ENCODE peak calls at places on chromosomes 4 and X, in six cellular contexts. N, T, G, J, P and E are unnamed samples.

GRCh38 chr4:108416831-108417230 is 203.5 kb upstream of the RPL34 start:
- DNase-seq in G (no peak), N (no peak), P (no peak), T (no peak), J (no peak), E (no peak)

GRCh38 chrX:85020216-85020615 is 16.5 kb downstream of the APOOL start:
- DNase-seq in G (no peak), N (no peak), T (no peak), P (peak), J (no peak), E (no peak)

GRCh38 chr4:150581611-150582010 is 340 bp upstream of the MAB21L2 start:
- DNase-seq in G (no peak), P (no peak), N (peak), J (no peak), T (no peak), E (no peak)

GRCh38 chr4:173181769-173182374 is 13.3 kb downstream of the GALNT7 start:
- DNase-seq in P (no peak), N (peak), G (peak), J (no peak), T (no peak), E (no peak)

GRCh38 chrX:47313056-47313455 is 57.3 kb upstream of the ZNF157 start:
- DNase-seq in N (no peak), T (no peak), G (no peak), J (no peak), P (no peak), E (no peak)

GRCh38 chrX:118847676-118848075 is 24.1 kb downstream of the ZCCHC12 start:
- DNase-seq in J (no peak), G (peak), P (peak), T (peak), N (peak), E (peak)

GRCh38 chr4:26238782-26239647 is 81.8 kb upstream of the RBPJ start:
- DNase-seq in T (no peak), J (no peak), N (peak), G (no peak), P (peak), E (no peak)

GRCh38 chrX:84320606-84321005 is 132.6 kb upstream of the RPS6KA6 start:
- DNase-seq in J (no peak), T (no peak), G (no peak), P (no peak), N (peak), E (no peak)

GRCh38 chr4:188660796-188661195 is 521.6 kb downstream of the TRIML1 start:
- DNase-seq in G (no peak), T (no peak), P (no peak), J (no peak), N (no peak), E (no peak)

GRCh38 chr4:75180790-75181776 is 248.2 kb downstream of the PARM1 start:
- DNase-seq in G (peak), N (no peak), T (no peak), P (no peak), J (peak), E (peak)

GRCh38 chr4:15131551-15131950 is 129.3 kb downstream of the CPEB2 start:
- DNase-seq in G (peak), N (no peak), T (no peak), P (peak), J (no peak), E (no peak)

GRCh38 chr4:164207460-164207859 is 546.5 kb upstream of the SMIM31 start:
- DNase-seq in P (no peak), G (no peak), J (no peak), N (no peak), T (no peak), E (no peak)

GRCh38 chrX:10677490-10677889 is 57.1 kb upstream of the MID1 start:
- DNase-seq in T (no peak), G (no peak), N (no peak), P (no peak), J (no peak), E (no peak)

GRCh38 chr4:147714575-147715401 is 17.1 kb upstream of the ARHGAP10 start:
- DNase-seq in N (peak), J (no peak), T (no peak), P (no peak), G (no peak), E (no peak)

GRCh38 chr4:85779165-85779564 is 304.2 kb downstream of the ARHGAP24 start:
- DNase-seq in J (no peak), T (no peak), N (peak), P (no peak), G (no peak), E (no peak)
- TF ChIP-seq BHLHE40 in J (no peak), T (no peak), N (no peak), P (no peak), G (no peak), E (no peak)

DNA sequence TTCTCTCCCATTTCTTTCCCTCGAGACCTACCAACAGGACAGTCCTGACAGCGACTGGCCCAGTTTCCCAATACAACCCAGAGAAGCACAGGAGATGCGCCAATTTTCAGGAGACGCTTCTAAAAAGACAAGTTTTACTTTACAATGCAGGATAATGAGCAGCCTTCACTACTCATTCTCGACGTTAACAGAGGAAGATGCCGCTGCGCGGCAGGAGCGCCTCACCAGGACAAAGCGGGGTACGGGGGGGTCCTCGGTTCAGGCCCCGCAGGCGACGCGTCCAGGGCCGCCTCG is 689 bp downstream of the BCLAF3 start:
- DNase-seq in J (no peak), N (no peak), T (no peak), G (no peak), P (no peak), E (no peak)
- TF ChIP-seq BHLHE40 in J (no peak), N (no peak), T (no peak), G (no peak), P (no peak), E (no peak)

DNA sequence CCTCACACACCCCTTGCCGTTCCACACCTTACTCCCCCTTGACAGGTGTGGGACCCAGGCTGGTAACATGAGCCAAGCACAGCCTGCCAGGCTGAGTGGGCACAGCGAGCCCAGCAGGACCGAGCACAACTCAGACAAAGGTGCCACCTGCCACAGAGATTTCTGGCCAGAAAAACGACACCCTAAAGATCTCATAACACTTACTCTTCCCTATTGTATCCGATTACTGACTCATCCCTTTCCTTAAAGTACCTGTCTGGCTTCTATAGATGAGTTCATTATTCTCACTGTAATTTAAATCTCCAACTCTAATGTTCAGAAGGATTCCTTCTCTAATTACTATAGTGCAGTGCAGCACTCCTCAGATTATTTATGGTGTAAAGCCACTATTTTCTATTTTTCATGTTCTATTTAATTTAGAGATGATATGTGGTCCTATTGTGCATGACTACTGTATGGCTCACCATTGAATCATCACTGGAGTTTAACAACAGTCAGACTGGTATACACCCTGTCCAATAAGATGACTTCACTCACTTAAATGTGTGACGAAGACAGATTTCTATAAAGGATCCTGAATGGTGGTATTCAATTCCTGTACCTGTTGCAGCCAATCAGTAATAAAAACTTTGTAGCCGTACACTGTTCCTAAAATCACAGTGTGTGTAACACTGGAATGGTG is 7.6 kb upstream of the SYTL5 start:
- DNase-seq in J (no peak), G (no peak), P (no peak), T (no peak), N (peak), E (no peak)
- TF ChIP-seq BHLHE40 in J (no peak), G (no peak), P (no peak), T (no peak), N (no peak), E (no peak)

GRCh38 chr4:142850478-142850877 is 4.4 kb upstream of the INPP4B start:
- DNase-seq in N (no peak), T (peak), J (no peak), G (peak), P (no peak), E (no peak)
- TF ChIP-seq BHLHE40 in N (no peak), T (no peak), J (no peak), G (no peak), P (no peak), E (no peak)

DNA sequence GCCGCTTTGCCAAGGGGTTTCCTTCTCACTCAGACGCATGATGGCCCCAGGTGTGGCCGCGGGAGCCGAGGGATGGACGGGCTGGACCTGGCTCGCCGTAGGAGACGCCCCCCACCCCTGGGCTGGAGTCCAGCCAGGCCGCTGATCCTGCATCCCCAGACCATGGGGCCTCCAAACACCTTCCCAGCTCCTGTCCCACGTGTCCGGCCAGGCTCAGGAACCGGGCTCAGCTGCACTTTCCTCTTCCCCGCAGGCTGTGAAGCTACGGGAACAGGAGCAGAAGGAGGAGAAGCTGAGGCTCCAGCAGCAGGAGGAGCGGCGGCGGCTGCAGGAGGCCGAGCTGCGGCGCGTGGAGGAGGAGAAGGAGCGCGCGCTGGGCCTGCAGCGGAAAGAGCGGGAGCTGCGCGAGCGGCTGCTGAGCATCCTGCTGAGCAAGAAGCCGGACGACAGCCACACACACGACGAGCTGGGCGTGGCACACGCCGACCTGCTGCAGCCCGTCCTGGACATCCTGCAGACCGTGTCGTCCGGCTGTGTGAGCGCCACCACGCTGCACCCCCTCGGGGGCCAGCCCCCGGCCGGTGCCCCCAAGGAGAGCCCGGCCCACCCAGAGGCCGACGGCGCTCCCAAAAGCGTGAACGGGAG is 9.1 kb downstream of the AKAP17A start:
- DNase-seq in J (no peak), P (no peak), T (no peak), N (no peak), G (no peak), E (no peak)
- TF ChIP-seq BHLHE40 in J (no peak), P (no peak), T (no peak), N (no peak), G (no peak), E (no peak)

GRCh38 chr4:151991884-151992166 is 231.0 kb upstream of the GATB start:
- DNase-seq in P (no peak), J (no peak), G (no peak), T (no peak), N (no peak), E (no peak)

GRCh38 chr4:151992755-151993154 is 231.9 kb upstream of the GATB start:
- DNase-seq in G (no peak), N (no peak), P (no peak), J (no peak), T (no peak), E (no peak)

GRCh38 chr4:151991001-151991883 is 230.4 kb upstream of the GATB start:
- DNase-seq in T (no peak), G (no peak), P (no peak), N (no peak), J (no peak), E (no peak)

GRCh38 chr4:151992301-151992700 is 231.5 kb upstream of the GATB start:
- DNase-seq in T (no peak), J (no peak), P (no peak), N (no peak), G (no peak), E (no peak)

DNA sequence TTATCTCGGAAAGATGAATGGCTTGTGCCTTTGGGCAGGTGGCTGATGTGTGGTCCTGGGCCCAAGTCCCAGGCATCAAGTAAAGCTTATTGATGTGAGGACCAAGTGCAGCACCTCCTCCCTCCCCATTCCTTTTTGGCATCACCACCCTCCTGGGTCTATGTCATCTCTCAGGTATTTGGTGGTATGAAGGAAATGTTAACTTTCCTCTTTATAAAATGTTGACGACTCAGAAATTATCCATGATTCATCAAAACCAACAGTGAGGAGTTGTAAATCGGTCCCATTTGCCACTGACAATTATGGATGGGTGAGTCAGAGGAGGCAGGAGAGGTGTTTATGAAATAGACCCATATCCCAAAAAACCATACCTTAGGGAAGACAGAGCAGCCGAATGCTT is 229.4 kb upstream of the GATB start:
- DNase-seq in T (no peak), G (peak), P (no peak), J (no peak), N (peak), E (no peak)
- TF ChIP-seq BHLHE40 in T (no peak), G (no peak), P (no peak), J (no peak), N (no peak), E (no peak)

DNA sequence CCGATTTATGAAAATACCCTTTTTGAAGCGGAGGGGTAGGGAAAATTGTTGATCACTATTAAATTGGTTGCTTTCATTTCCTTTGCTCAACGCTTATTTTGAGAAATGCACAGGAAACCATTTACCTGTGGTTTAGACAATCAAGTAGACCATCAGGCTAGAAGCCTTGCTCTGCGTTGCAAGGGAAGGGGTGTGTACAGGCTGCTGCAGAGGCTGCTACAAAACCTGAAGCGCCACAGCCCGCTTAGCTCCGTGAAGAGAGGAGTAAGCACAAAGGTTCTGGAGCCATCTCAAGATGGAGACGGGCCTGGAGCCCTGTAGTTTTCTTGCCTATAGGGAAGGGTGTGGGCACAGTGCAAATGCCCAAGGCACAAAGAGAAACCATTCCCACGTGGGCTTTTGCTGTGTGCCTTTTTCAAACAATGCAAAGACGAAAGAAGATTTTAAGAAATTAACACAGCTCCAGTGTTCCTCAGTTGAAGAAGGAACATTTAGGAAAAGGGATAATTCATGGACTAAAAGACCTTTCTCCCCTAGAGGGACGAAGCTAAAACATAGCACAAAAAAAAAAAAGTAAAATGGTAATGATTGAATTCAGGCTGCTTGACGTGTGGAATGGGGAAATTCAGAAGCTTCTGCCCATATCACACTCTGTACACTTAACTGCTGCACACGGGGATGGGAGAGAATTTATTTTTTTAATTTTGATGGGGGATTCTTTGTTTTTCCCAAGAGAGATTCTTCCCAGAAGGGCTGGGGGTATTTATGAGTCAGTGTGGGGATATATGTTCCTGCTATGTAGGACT is 3.5 kb downstream of the TMSB4X start:
- DNase-seq in N (peak), P (no peak), J (no peak), T (no peak), G (peak), E (peak)
- TF ChIP-seq BHLHE40 in N (no peak), P (no peak), J (no peak), T (no peak), G (no peak), E (no peak)

GRCh38 chrX:150968862-150969720 is 14.0 kb upstream of the HMGB3 start:
- DNase-seq in T (no peak), G (no peak), P (no peak), N (no peak), J (no peak), E (no peak)

GRCh38 chrX:150977411-150978162 is 5.5 kb upstream of the HMGB3 start:
- DNase-seq in N (no peak), T (no peak), J (no peak), P (no peak), G (no peak), E (no peak)

GRCh38 chrX:150975655-150976390 is 7.3 kb upstream of the HMGB3 start:
- DNase-seq in T (no peak), G (no peak), J (no peak), P (no peak), N (no peak), E (no peak)

GRCh38 chrX:150967786-150968185 is 15.3 kb upstream of the HMGB3 start:
- DNase-seq in J (no peak), T (no peak), P (peak), G (no peak), N (no peak), E (no peak)

GRCh38 chrX:150972450-150972849 is 10.7 kb upstream of the HMGB3 start:
- DNase-seq in P (no peak), J (no peak), G (no peak), T (no peak), N (no peak), E (no peak)
- TF ChIP-seq BHLHE40 in P (no peak), J (no peak), G (no peak), T (no peak), N (no peak), E (no peak)